ENCODE peak calls at places on chromosomes 4 and X, in five cellular contexts. One of them, this sample, is unnamed.
A peak's percentile ranks its signal among the peaks of the same experiment; 100 is the strongest.

GRCh38 chr4:138953962-138954371 is 61.6 kb upstream of the NOCT start:
- DNase-seq in IMR-90: peak; percentile 86
- DNase-seq in heart left ventricle: peak; percentile 28
- DNase-seq in right lobe of liver: no peak
- DNase-seq in GM12878: no peak
- DNase-seq in this sample: no peak

GRCh38 chr4:97845758-97846157 is 297.5 kb downstream of the STPG2 start:
- DNase-seq in GM12878: no peak
- DNase-seq in right lobe of liver: no peak
- DNase-seq in heart left ventricle: no peak
- DNase-seq in IMR-90: no peak
- DNase-seq in this sample: no peak

GRCh38 chrX:120299928-120300327 is 11.3 kb downstream of the TMEM255A start:
- DNase-seq in IMR-90: no peak
- DNase-seq in GM12878: no peak
- DNase-seq in right lobe of liver: no peak
- DNase-seq in heart left ventricle: no peak
- DNase-seq in this sample: peak; percentile 1

GRCh38 chrX:23765449-23765848 is 17.5 kb upstream of the SAT1 start:
- DNase-seq in GM12878: no peak
- DNase-seq in IMR-90: peak; percentile 18
- DNase-seq in heart left ventricle: no peak
- DNase-seq in right lobe of liver: no peak
- DNase-seq in this sample: no peak

GRCh38 chr4:183396187-183396738 is 48.2 kb upstream of the CDKN2AIP start:
- DNase-seq in IMR-90: peak; percentile 18
- DNase-seq in GM12878: no peak
- DNase-seq in heart left ventricle: no peak
- DNase-seq in right lobe of liver: no peak
- DNase-seq in this sample: peak; percentile 40

GRCh38 chrX:26851981-26852380 is 611.2 kb downstream of the PPP4R3C start:
- DNase-seq in heart left ventricle: no peak
- DNase-seq in GM12878: no peak
- DNase-seq in right lobe of liver: no peak
- DNase-seq in IMR-90: no peak
- DNase-seq in this sample: no peak

GRCh38 chrX:57211906-57212305 is 74.6 kb upstream of the FAAH2 start:
- DNase-seq in IMR-90: no peak
- DNase-seq in GM12878: no peak
- DNase-seq in right lobe of liver: no peak
- DNase-seq in heart left ventricle: no peak
- DNase-seq in this sample: no peak

GRCh38 chrX:108173874-108174273 is 82.3 kb downstream of the ATG4A start:
- DNase-seq in right lobe of liver: no peak
- DNase-seq in IMR-90: no peak
- DNase-seq in heart left ventricle: no peak
- DNase-seq in GM12878: no peak
- DNase-seq in this sample: no peak

GRCh38 chr4:158209825-158210807 is at the start of gene TMEM144:
- DNase-seq in right lobe of liver: peak; percentile 82
- DNase-seq in GM12878: no peak
- DNase-seq in heart left ventricle: peak; percentile 90
- DNase-seq in IMR-90: peak; percentile 85
- DNase-seq in this sample: peak; percentile 82

GRCh38 chr4:148868207-148868606 is 426.0 kb upstream of the NR3C2 start:
- DNase-seq in right lobe of liver: no peak
- DNase-seq in heart left ventricle: no peak
- DNase-seq in GM12878: no peak
- DNase-seq in IMR-90: no peak
- DNase-seq in this sample: no peak

GRCh38 chr4:1744552-1744951 is 23.2 kb downstream of the TACC3 start:
- DNase-seq in IMR-90: no peak
- DNase-seq in right lobe of liver: no peak
- DNase-seq in GM12878: no peak
- DNase-seq in heart left ventricle: no peak
- DNase-seq in this sample: no peak

GRCh38 chr4:47664051-47664826 is 173.6 kb downstream of the CORIN start:
- DNase-seq in IMR-90: no peak
- DNase-seq in right lobe of liver: no peak
- DNase-seq in heart left ventricle: no peak
- DNase-seq in GM12878: no peak
- DNase-seq in this sample: no peak

GRCh38 chr4:2182981-2183380 is 58.9 kb downstream of the HAUS3 start:
- DNase-seq in IMR-90: peak; percentile 44
- DNase-seq in GM12878: no peak
- DNase-seq in right lobe of liver: no peak
- DNase-seq in heart left ventricle: no peak
- DNase-seq in this sample: no peak

GRCh38 chrX:11265352-11265751 is 27.9 kb upstream of the AMELX start:
- DNase-seq in heart left ventricle: no peak
- DNase-seq in GM12878: no peak
- DNase-seq in right lobe of liver: no peak
- DNase-seq in IMR-90: no peak
- DNase-seq in this sample: no peak

GRCh38 chr4:182549386-182549785 is 306.2 kb downstream of the TENM3 start:
- DNase-seq in GM12878: no peak
- DNase-seq in heart left ventricle: no peak
- DNase-seq in right lobe of liver: no peak
- DNase-seq in IMR-90: no peak
- DNase-seq in this sample: no peak

GRCh38 chrX:375181-376036 is 11.3 kb downstream of the PPP2R3B start:
- DNase-seq in right lobe of liver: no peak
- DNase-seq in GM12878: no peak
- DNase-seq in IMR-90: no peak
- DNase-seq in heart left ventricle: no peak
- DNase-seq in this sample: no peak

GRCh38 chrX:20313889-20314288 is 47.2 kb upstream of the RPS6KA3 start:
- DNase-seq in GM12878: no peak
- DNase-seq in right lobe of liver: no peak
- DNase-seq in IMR-90: no peak
- DNase-seq in heart left ventricle: no peak
- DNase-seq in this sample: no peak

GRCh38 chr4:99403380-99404194 is 31.6 kb downstream of the ADH7 start:
- DNase-seq in heart left ventricle: no peak
- DNase-seq in IMR-90: peak; percentile 74
- DNase-seq in right lobe of liver: no peak
- DNase-seq in GM12878: peak; percentile 59
- DNase-seq in this sample: no peak

GRCh38 chr4:86043755-86044592 is 315.9 kb downstream of the MAPK10 start:
- DNase-seq in IMR-90: peak; percentile 55
- DNase-seq in right lobe of liver: no peak
- DNase-seq in heart left ventricle: peak; percentile 24
- DNase-seq in GM12878: no peak
- DNase-seq in this sample: peak; percentile 21

GRCh38 chr4:189185810-189186432 is 754.8 kb upstream of the FRG1 start:
- DNase-seq in IMR-90: no peak
- DNase-seq in right lobe of liver: no peak
- DNase-seq in GM12878: no peak
- DNase-seq in heart left ventricle: no peak
- DNase-seq in this sample: no peak
- TF ChIP-seq POLR2A in IMR-90: no peak
- TF ChIP-seq POLR2A in right lobe of liver: no peak
- TF ChIP-seq POLR2A in GM12878: no peak
- TF ChIP-seq POLR2A in heart left ventricle: no peak
- TF ChIP-seq POLR2A in this sample: no peak

DNA sequence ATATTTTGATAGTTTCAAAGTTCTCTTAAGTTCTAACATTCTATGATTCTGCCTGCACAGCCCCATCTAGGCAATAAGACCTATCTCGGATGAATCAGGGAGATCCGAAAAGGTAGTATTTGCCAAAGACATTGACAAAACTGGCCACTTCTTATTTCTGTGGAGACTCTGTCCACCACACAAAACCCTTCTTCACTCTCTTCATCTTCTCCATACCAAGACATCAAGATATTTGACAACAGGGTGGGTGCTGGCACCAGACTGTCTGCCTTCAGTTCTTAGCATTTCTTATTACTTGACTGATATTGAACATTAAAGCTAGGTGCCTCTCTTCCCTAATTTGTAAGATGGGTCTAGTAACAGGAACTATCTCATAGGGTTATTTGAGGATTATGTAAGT is 1.8 kb upstream of the UNC5C start:
- DNase-seq in heart left ventricle: no peak
- DNase-seq in IMR-90: no peak
- DNase-seq in right lobe of liver: no peak
- DNase-seq in GM12878: no peak
- DNase-seq in this sample: no peak
- TF ChIP-seq POLR2A in heart left ventricle: no peak
- TF ChIP-seq POLR2A in IMR-90: no peak
- TF ChIP-seq POLR2A in right lobe of liver: no peak
- TF ChIP-seq POLR2A in GM12878: no peak
- TF ChIP-seq POLR2A in this sample: no peak

GRCh38 chr4:108646706-108647105 is 3.7 kb upstream of the OSTC start:
- DNase-seq in GM12878: no peak
- DNase-seq in IMR-90: no peak
- DNase-seq in heart left ventricle: no peak
- DNase-seq in right lobe of liver: no peak
- DNase-seq in this sample: no peak

GRCh38 chr4:108649863-108650211 is 562 bp upstream of the OSTC start:
- DNase-seq in IMR-90: no peak
- DNase-seq in heart left ventricle: no peak
- DNase-seq in right lobe of liver: no peak
- DNase-seq in GM12878: no peak
- DNase-seq in this sample: no peak

GRCh38 chr4:108651068-108651794 is 832 bp downstream of the OSTC start:
- DNase-seq in IMR-90: peak; percentile 72
- DNase-seq in heart left ventricle: no peak
- DNase-seq in GM12878: no peak
- DNase-seq in right lobe of liver: no peak
- DNase-seq in this sample: peak; percentile 56

DNA sequence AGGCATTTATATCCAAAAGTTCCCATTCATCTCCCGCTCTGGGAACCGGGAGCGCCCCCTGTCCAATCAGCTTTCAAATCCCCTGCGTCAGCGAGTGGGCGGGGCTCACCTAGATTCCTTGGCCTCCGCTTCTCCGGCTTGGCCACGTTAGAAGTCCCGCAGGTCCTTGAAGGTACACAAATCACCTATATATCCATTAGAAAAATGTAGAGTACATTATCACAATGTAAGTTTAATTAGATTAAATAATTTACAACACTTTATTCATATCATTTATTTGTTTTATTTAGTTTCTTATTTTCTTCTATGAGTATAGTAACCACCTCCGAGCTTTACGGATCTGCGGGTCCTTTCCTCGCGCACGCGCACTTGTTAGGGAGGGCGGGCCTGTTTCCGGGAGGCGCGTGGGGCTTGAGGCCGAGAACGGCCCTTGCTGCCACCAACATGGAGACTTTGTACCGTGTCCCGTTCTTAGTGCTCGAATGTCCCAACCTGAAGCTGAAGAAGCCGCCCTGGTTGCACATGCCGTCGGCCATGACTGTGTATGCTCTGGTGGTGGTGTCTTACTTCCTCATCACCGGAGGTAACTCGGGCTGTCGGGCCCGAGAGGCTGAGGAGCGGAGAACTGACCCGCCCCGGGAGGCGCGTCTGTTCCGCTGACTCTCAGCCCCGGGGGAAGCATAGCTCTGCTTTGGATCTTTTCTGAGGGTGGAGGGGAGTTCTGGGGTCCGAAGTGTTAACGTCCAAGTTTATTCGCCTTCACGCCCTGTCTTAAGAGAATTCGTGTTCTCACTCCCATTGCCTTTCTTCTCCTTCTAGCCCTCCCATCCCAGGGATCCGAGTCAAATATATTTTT is at the start of gene OSTC:
- DNase-seq in GM12878: peak; percentile 63
- DNase-seq in IMR-90: peak; percentile 97
- DNase-seq in right lobe of liver: peak; percentile 96
- DNase-seq in heart left ventricle: peak; percentile 96
- DNase-seq in this sample: peak; percentile 95
- TF ChIP-seq POLR2A in GM12878: peak; percentile 94
- TF ChIP-seq POLR2A in IMR-90: peak; percentile 84
- TF ChIP-seq POLR2A in right lobe of liver: peak; percentile 69
- TF ChIP-seq POLR2A in heart left ventricle: peak; percentile 54
- TF ChIP-seq POLR2A in this sample: peak; percentile 73

DNA sequence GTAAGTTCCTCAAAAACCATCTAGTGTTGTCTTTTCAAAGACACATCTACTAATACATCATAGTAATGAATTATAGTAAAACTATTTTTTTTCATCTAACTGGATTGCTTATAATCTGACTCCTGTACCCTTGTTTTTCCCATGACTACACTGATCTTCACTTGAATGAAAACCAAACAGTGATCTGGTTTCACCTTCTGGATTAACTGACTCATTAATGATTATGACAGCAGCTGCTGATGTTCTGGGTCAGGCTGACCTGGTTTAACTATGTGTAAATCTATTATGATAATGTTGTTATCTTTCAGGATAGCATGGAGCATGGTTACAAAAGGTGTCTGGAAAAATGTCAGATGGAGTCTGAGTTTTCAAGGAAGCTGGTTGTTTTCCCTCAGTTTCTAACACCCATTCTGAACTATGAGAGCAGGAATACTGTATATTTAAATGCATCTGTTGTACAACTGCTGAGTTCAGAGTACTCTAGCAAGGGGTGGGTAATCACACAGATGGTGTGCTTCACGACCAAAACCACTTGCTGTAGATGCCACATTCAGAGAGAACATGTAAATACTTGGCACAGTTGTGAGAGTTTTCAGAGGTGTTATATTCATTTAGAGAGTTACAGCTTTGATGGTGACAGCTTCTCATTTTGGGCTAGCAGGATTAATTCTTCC is 249.9 kb upstream of the TET2 start:
- DNase-seq in heart left ventricle: no peak
- DNase-seq in IMR-90: no peak
- DNase-seq in right lobe of liver: no peak
- DNase-seq in GM12878: peak; percentile 46
- DNase-seq in this sample: no peak
- TF ChIP-seq POLR2A in heart left ventricle: no peak
- TF ChIP-seq POLR2A in IMR-90: no peak
- TF ChIP-seq POLR2A in right lobe of liver: no peak
- TF ChIP-seq POLR2A in GM12878: no peak
- TF ChIP-seq POLR2A in this sample: no peak

DNA sequence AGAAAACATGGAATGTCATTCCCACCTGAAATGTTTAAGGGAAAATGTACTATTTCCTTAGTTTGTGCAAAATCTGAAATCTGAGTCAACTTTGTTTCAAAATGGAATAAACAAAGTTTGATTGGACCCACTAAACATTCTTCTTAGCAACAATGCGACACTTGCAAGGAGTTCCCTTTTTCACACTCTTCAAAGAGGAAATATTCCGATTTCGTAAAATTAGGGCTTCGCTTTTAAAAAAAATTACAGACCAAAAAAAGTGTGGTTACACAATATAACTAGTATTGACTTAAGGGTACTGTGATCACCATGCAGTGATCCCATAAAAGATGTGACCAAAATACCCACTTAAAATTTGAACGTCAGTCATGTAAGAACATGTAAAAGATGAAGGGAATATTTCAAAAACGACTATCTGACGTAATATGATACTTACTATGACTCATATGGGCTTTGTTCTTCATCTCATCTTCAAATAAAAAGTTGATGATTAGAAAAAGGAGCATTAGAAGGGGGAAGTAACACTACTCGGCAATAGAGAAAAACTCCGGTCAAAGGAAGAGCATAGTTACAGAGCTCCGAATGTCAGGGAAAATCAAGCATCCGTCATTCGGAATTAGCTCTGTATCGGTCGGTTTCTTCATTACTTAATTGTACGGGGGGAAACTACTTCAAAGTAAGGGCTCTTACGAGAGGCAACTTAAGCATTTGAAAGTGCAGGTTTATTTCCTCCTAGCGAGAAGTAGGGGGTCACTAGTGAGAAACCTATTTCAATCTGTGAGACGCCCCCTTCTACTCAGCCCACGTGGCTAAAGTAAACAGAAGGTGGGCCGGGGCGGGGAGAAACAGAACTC is 1.4 kb upstream of the TET2 start:
- DNase-seq in GM12878: no peak
- DNase-seq in heart left ventricle: no peak
- DNase-seq in IMR-90: no peak
- DNase-seq in right lobe of liver: no peak
- DNase-seq in this sample: peak; percentile 29
- TF ChIP-seq POLR2A in GM12878: no peak
- TF ChIP-seq POLR2A in heart left ventricle: no peak
- TF ChIP-seq POLR2A in IMR-90: no peak
- TF ChIP-seq POLR2A in right lobe of liver: peak; percentile 26
- TF ChIP-seq POLR2A in this sample: no peak

This sample was measured in erythroblast.